ENCODE peak calls at places on chromosomes 7 and 10, in four cellular contexts. K, U, S and Q are unnamed samples.

GRCh38 chr7:2525161-2525930 is 5.8 kb downstream of the LFNG start:
- DNase-seq in K (no peak), U (peak; percentile 22), S (no peak), Q (no peak)

GRCh38 chr10:86693721-86694369 is 25.5 kb downstream of the LDB3 start:
- DNase-seq in K (peak; percentile 68), U (peak; percentile 29), S (no peak), Q (peak; percentile 52)

GRCh38 chr7:84614821-84615506 is 420.4 kb upstream of the SEMA3A start:
- DNase-seq in K (no peak), U (no peak), S (no peak), Q (no peak)

GRCh38 chr10:52466464-52466863 is 152.4 kb downstream of the DKK1 start:
- DNase-seq in K (no peak), U (no peak), S (no peak), Q (no peak)

GRCh38 chr10:12333382-12334185 is 15.8 kb upstream of the CAMK1D start:
- DNase-seq in K (peak; percentile 98), U (peak; percentile 25), S (peak; percentile 51), Q (peak; percentile 92)

GRCh38 chr10:62870866-62871265 is 54.7 kb upstream of the EGR2 start:
- DNase-seq in K (no peak), U (no peak), S (no peak), Q (no peak)

GRCh38 chr10:76432274-76433012 is 1001.0 kb downstream of the LRMDA start:
- DNase-seq in K (peak; percentile 40), U (no peak), S (no peak), Q (peak; percentile 72)

GRCh38 chr7:151503902-151504714 is 15.6 kb downstream of the RHEB start:
- DNase-seq in K (peak; percentile 96), U (no peak), S (no peak), Q (peak; percentile 73)

GRCh38 chr10:127881262-127881661 is 11.5 kb downstream of the CLRN3 start:
- DNase-seq in K (no peak), U (no peak), S (no peak), Q (no peak)

GRCh38 chr10:109866995-109867635 is 56.2 kb downstream of the XPNPEP1 start:
- DNase-seq in K (peak; percentile 30), U (no peak), S (no peak), Q (no peak)

GRCh38 chr7:94015538-94015937 is 11.4 kb upstream of the BET1 start:
- DNase-seq in K (no peak), U (no peak), S (no peak), Q (no peak)

GRCh38 chr10:71634531-71635164 is 84.9 kb downstream of the C10orf105 start:
- DNase-seq in K (no peak), U (no peak), S (peak; percentile 68), Q (no peak)

GRCh38 chr10:30070001-30070759 is 10.8 kb upstream of the JCAD start:
- DNase-seq in K (peak; percentile 21), U (no peak), S (no peak), Q (no peak)

GRCh38 chr10:68135922-68136718 is 26.8 kb downstream of the MYPN start:
- DNase-seq in K (peak; percentile 72), U (no peak), S (no peak), Q (no peak)

GRCh38 chr7:40147371-40148246 is 12.8 kb downstream of the SUGCT start:
- DNase-seq in K (peak; percentile 4), U (no peak), S (no peak), Q (no peak)

GRCh38 chr7:699260-700170 is 27.0 kb upstream of the DNAAF5 start:
- DNase-seq in K (no peak), U (no peak), S (no peak), Q (peak; percentile 47)

GRCh38 chr10:58412502-58412961 is 27.3 kb downstream of the TFAM start:
- DNase-seq in K (peak; percentile 51), U (no peak), S (no peak), Q (no peak)

GRCh38 chr7:100826546-100827329 is 585 bp downstream of the EPHB4 start:
- DNase-seq in K (peak; percentile 37), U (no peak), S (no peak), Q (no peak)

GRCh38 chr7:137873524-137873923 is 26.8 kb upstream of the DGKI start:
- DNase-seq in K (peak; percentile 68), U (no peak), S (no peak), Q (no peak)

GRCh38 chr7:90773269-90773668 is 177.1 kb downstream of the CDK14 start:
- DNase-seq in K (no peak), U (no peak), S (no peak), Q (no peak)

GRCh38 chr10:114905450-114905849 is 32.5 kb upstream of the TRUB1 start:
- DNase-seq in K (peak; percentile 75), U (no peak), S (no peak), Q (no peak)

GRCh38 chr10:121157998-121158397 is 306.8 kb downstream of the WDR11 start:
- DNase-seq in K (peak; percentile 43), U (no peak), S (no peak), Q (peak; percentile 73)

GRCh38 chr10:60985946-60986345 is 42.0 kb upstream of the RHOBTB1 start:
- DNase-seq in K (no peak), U (no peak), S (no peak), Q (no peak)

GRCh38 chr7:36188266-36188665 is 35.2 kb downstream of the EEPD1 start:
- DNase-seq in K (no peak), U (no peak), S (no peak), Q (no peak)

GRCh38 chr10:119598397-119598796 is 1.6 kb upstream of the TIAL1 start:
- DNase-seq in K (no peak), U (no peak), S (no peak), Q (no peak)

GRCh38 chr10:119596537-119597404 is at the start of gene TIAL1:
- DNase-seq in K (peak; percentile 100), U (peak; percentile 92), S (peak; percentile 98), Q (peak; percentile 98)

GRCh38 chr10:119597405-119598186 is 832 bp upstream of the TIAL1 start:
- DNase-seq in K (no peak), U (no peak), S (no peak), Q (no peak)

GRCh38 chr10:119595134-119595714 is 1.5 kb downstream of the TIAL1 start:
- DNase-seq in K (peak; percentile 62), U (no peak), S (no peak), Q (no peak)

DNA sequence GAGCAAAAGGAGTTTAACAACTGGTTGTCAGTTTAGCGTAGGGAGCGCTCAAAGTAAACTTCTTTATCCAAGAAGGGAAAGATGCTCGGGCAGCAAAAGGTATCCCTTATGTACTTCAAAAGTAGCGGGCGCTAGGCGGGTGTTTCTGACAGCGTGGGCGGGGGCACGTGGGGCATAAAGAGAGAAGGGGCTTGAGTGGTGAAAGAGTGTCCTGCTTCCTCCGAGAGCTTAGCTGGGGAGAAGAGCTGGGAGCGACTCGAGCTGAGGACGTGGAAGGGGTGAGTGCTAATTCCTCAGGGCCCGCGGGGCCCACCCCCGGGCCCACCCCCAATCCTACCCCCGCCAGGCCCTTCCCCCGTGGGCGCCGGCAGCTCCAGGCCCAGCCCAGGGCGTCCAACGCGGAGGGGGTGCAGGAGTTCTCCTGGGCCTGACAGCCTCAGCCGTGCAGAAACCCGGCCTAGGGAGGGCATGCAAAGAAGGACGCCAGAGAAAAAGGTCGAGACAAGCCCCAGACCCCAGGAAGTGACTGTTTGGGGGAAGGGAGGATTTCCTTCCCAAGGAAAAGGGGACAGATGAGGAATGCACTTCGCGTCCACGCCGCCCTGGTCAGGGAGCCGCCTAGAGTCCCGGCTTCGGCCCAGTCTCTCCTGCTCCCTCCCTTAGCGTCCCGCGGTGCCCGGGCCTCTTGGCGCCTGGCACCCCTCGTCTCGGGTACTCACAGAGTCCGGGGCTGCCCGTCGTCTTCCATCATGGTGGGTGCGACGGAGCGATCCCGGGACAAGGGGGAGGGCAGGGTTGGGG is 849 bp downstream of the TIAL1 start:
- DNase-seq in K (peak; percentile 55), U (peak; percentile 57), S (peak; percentile 43), Q (peak; percentile 74)
- H3K4me1 ChIP-seq in K (peaks cover 3% of the 10 kb centered on the region), U (peaks cover 43% of the 10 kb centered on the region), S (peaks cover 66% of the 10 kb centered on the region), Q (peaks cover 21% of the 10 kb centered on the region)

GRCh38 chr7:135664046-135664589 is 1.8 kb downstream of the STMP1 start:
- DNase-seq in K (peak; percentile 75), U (no peak), S (no peak), Q (no peak)

GRCh38 chr7:135662373-135663114 is at the start of gene STMP1:
- DNase-seq in K (peak; percentile 94), U (peak; percentile 95), S (peak; percentile 98), Q (peak; percentile 98)

GRCh38 chr7:135662123-135662372 is 266 bp upstream of the STMP1 start:
- DNase-seq in K (no peak), U (no peak), S (no peak), Q (no peak)

GRCh38 chr7:135659159-135659837 is 3.0 kb upstream of the STMP1 start:
- DNase-seq in K (peak; percentile 58), U (no peak), S (no peak), Q (no peak)

DNA sequence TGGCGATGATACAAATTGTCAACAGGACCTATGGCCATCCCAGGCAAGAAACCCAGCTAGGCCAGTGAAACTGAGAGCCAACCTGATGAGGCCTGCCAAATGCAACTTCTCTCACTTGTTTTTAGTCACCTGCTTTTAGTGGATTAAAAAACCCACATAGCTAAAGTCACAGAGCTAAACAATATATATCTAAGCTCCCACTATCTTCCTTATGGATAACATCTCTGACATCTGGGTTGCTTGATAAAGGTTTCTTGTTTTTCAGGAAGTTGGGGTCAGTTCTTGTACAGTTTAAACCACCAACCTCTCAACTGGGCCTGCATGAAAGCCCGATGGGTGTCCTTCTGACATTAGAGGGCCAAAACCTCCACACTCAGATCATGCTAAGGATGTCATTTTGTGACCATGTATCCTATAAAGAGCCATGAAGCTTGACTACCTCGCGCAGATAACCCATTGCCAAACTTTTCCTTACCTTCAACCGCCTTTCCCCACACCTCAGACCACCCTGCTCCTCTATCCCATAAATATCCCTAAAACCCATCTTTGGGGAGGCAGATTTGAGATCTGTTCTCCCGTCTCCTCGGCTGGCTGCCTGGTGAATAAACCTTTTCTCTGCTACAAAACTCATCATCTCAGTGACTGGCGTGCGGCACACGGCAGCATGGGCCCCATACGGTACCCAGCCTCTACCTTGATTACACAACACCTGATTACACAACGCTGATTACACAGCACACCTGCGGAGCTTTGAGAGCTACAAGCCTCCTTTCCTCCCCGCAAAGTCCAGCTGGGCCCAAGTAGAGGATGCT is 797 bp upstream of the STMP1 start:
- DNase-seq in K (no peak), U (no peak), S (no peak), Q (no peak)
- H3K4me1 ChIP-seq in K (peaks cover 15% of the 10 kb centered on the region), U (peaks cover 20% of the 10 kb centered on the region), S (peaks cover 48% of the 10 kb centered on the region), Q (peaks cover 8% of the 10 kb centered on the region)

DNA sequence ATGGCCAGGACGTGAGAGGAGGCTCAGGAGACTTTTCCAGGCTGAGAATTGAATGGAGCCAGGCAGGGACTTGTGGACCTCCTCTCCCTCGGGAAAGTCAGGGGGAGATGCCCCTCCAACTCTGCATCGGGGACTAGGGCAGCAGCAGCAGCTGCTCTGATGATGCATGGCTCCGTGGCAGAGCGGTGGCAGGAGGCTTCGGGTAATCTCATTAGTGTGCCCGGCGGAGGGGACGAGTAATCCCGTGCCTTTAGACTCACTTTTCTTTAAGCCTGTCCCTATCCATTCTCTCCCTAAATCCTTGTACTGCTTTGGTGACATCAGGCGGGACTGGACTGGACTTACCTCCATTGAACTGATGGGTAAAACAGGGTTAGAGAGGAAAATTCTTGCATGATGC is 75.1 kb downstream of the ZMIZ1 start:
- DNase-seq in K (no peak), U (no peak), S (no peak), Q (no peak)
- H3K4me1 ChIP-seq in K (peaks cover 78% of the 10 kb centered on the region), U (peaks cover 67% of the 10 kb centered on the region), S (peaks cover 100% of the 10 kb centered on the region), Q (no peaks in the 10 kb centered on the region)

GRCh38 chr10:79095316-79095715 is 26.6 kb downstream of the ZMIZ1 start:
- DNase-seq in K (no peak), U (no peak), S (no peak), Q (no peak)

GRCh38 chr10:79092292-79092896 is 23.6 kb downstream of the ZMIZ1 start:
- DNase-seq in K (no peak), U (no peak), S (no peak), Q (no peak)

GRCh38 chr10:79094412-79095175 is 25.8 kb downstream of the ZMIZ1 start:
- DNase-seq in K (peak; percentile 49), U (no peak), S (no peak), Q (no peak)

GRCh38 chr10:79096514-79096913 is 27.7 kb downstream of the ZMIZ1 start:
- DNase-seq in K (no peak), U (no peak), S (no peak), Q (no peak)

GRCh38 chr10:79093658-79094411 is 25.1 kb downstream of the ZMIZ1 start:
- DNase-seq in K (peak; percentile 94), U (no peak), S (no peak), Q (peak; percentile 86)
- H3K4me1 ChIP-seq in K (peaks cover 62% of the 10 kb centered on the region), U (no peaks in the 10 kb centered on the region), S (peaks cover 99% of the 10 kb centered on the region), Q (no peaks in the 10 kb centered on the region)